ENCODE peak calls at places on chromosomes 13 and 19, in five cellular contexts. F is vagina; O is stimulated activated CD4-positive, alpha-beta T cell treated with anti-CD3 and anti-CD28 coated beads, TNF-alpha, amount 100 ng/mL, for 48 hours; I is brain microvascular endothelial cell; K is stimulated activated naive B cell treated with anti-CD40 and anti-IgM and Interleukin-4, amounts not matched to agents 10 μg/mL and 1 μg/mL and 100 μg/mL, for 72 hours. U is an unnamed sample.

GRCh38 chr19:3193256-3194062 is 7.7 kb downstream of the NCLN start:
- DNase-seq in O (no peak), K (no peak), I (no peak), F (no peak), U (no peak)

GRCh38 chr13:76667551-76667950 is 218.7 kb downstream of the KCTD12 start:
- DNase-seq in F (no peak), I (peak; percentile 61), K (no peak), O (no peak), U (no peak)

GRCh38 chr13:41546372-41547252 is 89.3 kb downstream of the RGCC start:
- DNase-seq in I (peak; percentile 81), F (no peak), K (no peak), O (no peak), U (no peak)

GRCh38 chr19:7417671-7418324 is 69.1 kb downstream of the ARHGEF18 start:
- DNase-seq in O (no peak), K (no peak), F (no peak), I (peak; percentile 26), U (no peak)

GRCh38 chr19:16940626-16941025 is 51.8 kb downstream of the F2RL3 start:
- DNase-seq in F (no peak), I (no peak), O (no peak), K (no peak), U (no peak)

GRCh38 chr19:43768273-43769050 is 12.3 kb downstream of the KCNN4 start:
- DNase-seq in K (no peak), O (no peak), F (no peak), I (no peak), U (no peak)

GRCh38 chr13:108961542-108962125 is 332.2 kb downstream of the MYO16 start:
- DNase-seq in I (no peak), O (no peak), K (peak; percentile 10), F (no peak), U (peak; percentile 45)

GRCh38 chr13:43749503-43749902 is 37.3 kb downstream of the ENOX1 start:
- DNase-seq in F (no peak), O (no peak), I (no peak), K (no peak), U (peak; percentile 47)

GRCh38 chr13:24644051-24644450 is 36.2 kb upstream of the ATP12A start:
- DNase-seq in K (no peak), O (no peak), I (peak; percentile 61), F (no peak), U (no peak)

GRCh38 chr13:49248433-49249002 is 793 bp downstream of the CDADC1 start:
- DNase-seq in F (no peak), O (no peak), K (no peak), I (peak; percentile 6), U (no peak)

GRCh38 chr13:37791699-37792098 is 77.9 kb downstream of the TRPC4 start:
- DNase-seq in I (peak; percentile 24), O (no peak), F (no peak), K (no peak), U (no peak)

GRCh38 chr19:6402834-6403608 is 10.1 kb upstream of the GTF2F1 start:
- DNase-seq in I (peak; percentile 76), F (no peak), K (no peak), O (no peak), U (no peak)

GRCh38 chr19:43078311-43078710 is 4.2 kb downstream of the PSG2 start:
- DNase-seq in O (no peak), I (peak; percentile 36), K (no peak), F (no peak), U (no peak)

GRCh38 chr13:59047546-59047945 is 1116.2 kb downstream of the DIAPH3 start:
- DNase-seq in O (no peak), K (no peak), F (no peak), I (no peak), U (no peak)

GRCh38 chr19:7663711-7664110 is 5.1 kb upstream of the RETN start:
- DNase-seq in I (no peak), F (no peak), K (no peak), O (no peak), U (no peak)

GRCh38 chr13:75279834-75280369 is 202.1 kb downstream of the TBC1D4 start:
- DNase-seq in F (no peak), I (no peak), O (no peak), K (no peak), U (no peak)

GRCh38 chr19:57656346-57656745 is 12.4 kb upstream of the ZSCAN4 start:
- DNase-seq in O (no peak), F (no peak), I (no peak), K (no peak), U (no peak)

GRCh38 chr19:17339088-17339741 is 1.9 kb downstream of the GTPBP3 start:
- DNase-seq in K (no peak), F (no peak), I (no peak), O (no peak), U (no peak)

GRCh38 chr13:51420681-51421476 is 32.0 kb downstream of the INTS6 start:
- DNase-seq in O (no peak), F (no peak), K (no peak), I (no peak), U (no peak)

GRCh38 chr19:1935484-1936208 is 5.3 kb upstream of the CSNK1G2 start:
- DNase-seq in I (no peak), F (no peak), K (peak; percentile 18), O (no peak), U (no peak)

GRCh38 chr13:51050021-51050886 is 60.8 kb downstream of the C13orf42 start:
- DNase-seq in I (no peak), K (no peak), F (no peak), O (no peak), U (no peak)

GRCh38 chr13:46032341-46032740 is 20.2 kb downstream of the ZC3H13 start:
- DNase-seq in F (no peak), I (no peak), K (no peak), O (no peak), U (no peak)

GRCh38 chr19:28960986-28961705 is 251.8 kb downstream of the UQCRFS1 start:
- DNase-seq in I (peak; percentile 53), O (no peak), K (no peak), F (no peak), U (no peak)

GRCh38 chr13:92355213-92355612 is 871.4 kb upstream of the GPC6 start:
- DNase-seq in F (no peak), K (no peak), I (peak; percentile 32), O (no peak), U (no peak)

GRCh38 chr19:7366701-7367420 is 18.1 kb downstream of the ARHGEF18 start:
- DNase-seq in F (no peak), K (peak; percentile 35), O (no peak), I (peak; percentile 54), U (no peak)

GRCh38 chr19:53537523-53538377 is at the start of gene ZNF331:
- DNase-seq in F (no peak), O (peak; percentile 65), K (peak; percentile 88), I (peak; percentile 68), U (no peak)

GRCh38 chr13:104086205-104086604 is 1020.0 kb upstream of the SLC10A2 start:
- DNase-seq in O (no peak), F (no peak), K (no peak), I (no peak), U (no peak)

GRCh38 chr13:23516190-23516589 is 54.0 kb upstream of the TNFRSF19 start:
- DNase-seq in K (no peak), I (peak; percentile 9), F (no peak), O (no peak), U (no peak)

GRCh38 chr19:55812449-55812848 is 19.4 kb downstream of the NLRP11 start:
- DNase-seq in I (no peak), O (no peak), F (no peak), K (no peak), U (no peak)

GRCh38 chr19:50510700-50511068 is 307 bp downstream of the JOSD2 start:
- DNase-seq in K (no peak), F (no peak), I (no peak), O (no peak), U (peak; percentile 48)

GRCh38 chr19:55165952-55166529 is 372 bp downstream of the DNAAF3 start:
- DNase-seq in I (peak; percentile 73), F (no peak), K (no peak), O (no peak), U (no peak)

GRCh38 chr19:55301459-55302331 is 17.9 kb downstream of the BRSK1 start:
- DNase-seq in K (peak; percentile 90), F (no peak), O (peak; percentile 96), I (peak; percentile 67), U (peak; percentile 48)

GRCh38 chr19:40445945-40446784 is 2.0 kb upstream of the SERTAD3 start:
- DNase-seq in F (no peak), I (no peak), K (no peak), O (no peak), U (no peak)

GRCh38 chr19:28737021-28737525 is 475.9 kb downstream of the UQCRFS1 start:
- DNase-seq in O (no peak), I (peak; percentile 24), K (no peak), F (no peak), U (no peak)

GRCh38 chr19:2251577-2252480 is 2.7 kb downstream of the AMH start:
- DNase-seq in K (no peak), F (no peak), I (no peak), O (no peak), U (no peak)

GRCh38 chr19:46486358-46486757 is 9.3 kb downstream of the PNMA8B start:
- DNase-seq in O (no peak), I (no peak), K (no peak), F (no peak), U (no peak)

GRCh38 chr19:3708207-3708931 is at the start of gene TJP3:
- DNase-seq in F (no peak), O (no peak), K (no peak), I (no peak), U (no peak)